ENCODE peak calls at places on chromosome 11, in four cellular contexts. One of them, this sample, is unnamed. For H3K9me3 and H3K4me1, the result is how much of the 10 kb centered on the place peaks cover.

GRCh38 chr11:123082977-123083376 is 21.0 kb upstream of the HSPA8 start:
- DNase-seq in neuronal stem cell: no peak
- DNase-seq in GM12878: no peak
- DNase-seq in breast epithelium: no peak
- DNase-seq in this sample: no peak

GRCh38 chr11:88402192-88402715 is 64.7 kb upstream of the CTSC start:
- DNase-seq in neuronal stem cell: peak
- DNase-seq in GM12878: peak
- DNase-seq in breast epithelium: no peak
- DNase-seq in this sample: no peak

GRCh38 chr11:129766858-129767604 is 48.6 kb upstream of the TMEM45B start:
- DNase-seq in neuronal stem cell: peak
- DNase-seq in GM12878: no peak
- DNase-seq in breast epithelium: no peak
- DNase-seq in this sample: no peak

GRCh38 chr11:17015639-17016125 is 1.5 kb upstream of the PLEKHA7 start:
- DNase-seq in neuronal stem cell: no peak
- DNase-seq in GM12878: no peak
- DNase-seq in breast epithelium: no peak
- DNase-seq in this sample: no peak

GRCh38 chr11:9906043-9906791 is 242.3 kb downstream of the SWAP70 start:
- DNase-seq in neuronal stem cell: no peak
- DNase-seq in GM12878: no peak
- DNase-seq in breast epithelium: no peak
- DNase-seq in this sample: no peak

GRCh38 chr11:75445315-75445953 is 12.4 kb upstream of the KLHL35 start:
- DNase-seq in neuronal stem cell: peak
- DNase-seq in GM12878: peak
- DNase-seq in breast epithelium: peak
- DNase-seq in this sample: peak

GRCh38 chr11:116535120-116535519 is 237.7 kb downstream of the BUD13 start:
- DNase-seq in neuronal stem cell: no peak
- DNase-seq in GM12878: no peak
- DNase-seq in breast epithelium: no peak
- DNase-seq in this sample: no peak

GRCh38 chr11:69645801-69646492 is 5.0 kb downstream of the CCND1 start:
- DNase-seq in neuronal stem cell: no peak
- DNase-seq in GM12878: no peak
- DNase-seq in breast epithelium: no peak
- DNase-seq in this sample: no peak

GRCh38 chr11:81772161-81772560 is 961.5 kb downstream of the FAM181B start:
- DNase-seq in neuronal stem cell: peak
- DNase-seq in GM12878: no peak
- DNase-seq in breast epithelium: no peak
- DNase-seq in this sample: no peak

GRCh38 chr11:32081129-32081641 is 9.7 kb upstream of the RCN1 start:
- DNase-seq in neuronal stem cell: no peak
- DNase-seq in GM12878: no peak
- DNase-seq in breast epithelium: no peak
- DNase-seq in this sample: no peak

GRCh38 chr11:117459979-117460300 is 132.3 kb downstream of the CEP164 start:
- DNase-seq in neuronal stem cell: no peak
- DNase-seq in GM12878: no peak
- DNase-seq in breast epithelium: no peak
- DNase-seq in this sample: no peak

GRCh38 chr11:61701298-61701993 is 21.3 kb downstream of the DAGLA start:
- DNase-seq in neuronal stem cell: no peak
- DNase-seq in GM12878: no peak
- DNase-seq in breast epithelium: no peak
- DNase-seq in this sample: peak

GRCh38 chr11:44785856-44786606 is 59.3 kb downstream of the TSPAN18 start:
- DNase-seq in neuronal stem cell: no peak
- DNase-seq in GM12878: no peak
- DNase-seq in breast epithelium: no peak
- DNase-seq in this sample: no peak

GRCh38 chr11:117814766-117815261 is 9.7 kb downstream of the FXYD2 start:
- DNase-seq in neuronal stem cell: no peak
- DNase-seq in GM12878: peak
- DNase-seq in breast epithelium: no peak
- DNase-seq in this sample: peak

GRCh38 chr11:98099371-98099770 is 921.4 kb upstream of the CNTN5 start:
- DNase-seq in neuronal stem cell: no peak
- DNase-seq in GM12878: no peak
- DNase-seq in breast epithelium: no peak
- DNase-seq in this sample: no peak

GRCh38 chr11:84899740-84900139 is 727.4 kb downstream of the DLG2 start:
- DNase-seq in neuronal stem cell: no peak
- DNase-seq in GM12878: no peak
- DNase-seq in breast epithelium: no peak
- DNase-seq in this sample: no peak

GRCh38 chr11:763073-763463 is 14.2 kb downstream of the GATD1 start:
- DNase-seq in neuronal stem cell: no peak
- DNase-seq in GM12878: no peak
- DNase-seq in breast epithelium: peak
- DNase-seq in this sample: no peak

GRCh38 chr11:14258177-14258935 is 100.6 kb downstream of the RRAS2 start:
- DNase-seq in neuronal stem cell: no peak
- DNase-seq in GM12878: no peak
- DNase-seq in breast epithelium: no peak
- DNase-seq in this sample: no peak

GRCh38 chr11:67071420-67072284 is 15.0 kb downstream of the RHOD start:
- DNase-seq in neuronal stem cell: peak
- DNase-seq in GM12878: no peak
- DNase-seq in breast epithelium: no peak
- DNase-seq in this sample: peak

GRCh38 chr11:45922425-45923082 is at the start of gene LARGE2:
- DNase-seq in neuronal stem cell: peak
- DNase-seq in GM12878: no peak
- DNase-seq in breast epithelium: peak
- DNase-seq in this sample: peak

GRCh38 chr11:26730711-26731460 is 9.0 kb upstream of the SLC5A12 start:
- DNase-seq in neuronal stem cell: no peak
- DNase-seq in GM12878: no peak
- DNase-seq in breast epithelium: no peak
- DNase-seq in this sample: no peak

GRCh38 chr11:118051611-118052461 is 25.0 kb upstream of the TMPRSS4 start:
- DNase-seq in neuronal stem cell: no peak
- DNase-seq in GM12878: peak
- DNase-seq in breast epithelium: peak
- DNase-seq in this sample: no peak

GRCh38 chr11:71286701-71287643 is 34.6 kb upstream of the SHANK2 start:
- DNase-seq in neuronal stem cell: no peak
- DNase-seq in GM12878: no peak
- DNase-seq in breast epithelium: peak
- DNase-seq in this sample: no peak

GRCh38 chr11:9687736-9688494 is 24.0 kb downstream of the SWAP70 start:
- DNase-seq in neuronal stem cell: no peak
- DNase-seq in GM12878: no peak
- DNase-seq in breast epithelium: no peak
- DNase-seq in this sample: no peak

GRCh38 chr11:126212089-126212660 is 593 bp downstream of the FAM118B start:
- DNase-seq in neuronal stem cell: no peak
- DNase-seq in GM12878: no peak
- DNase-seq in breast epithelium: no peak
- DNase-seq in this sample: no peak

GRCh38 chr11:110431212-110432073 is 1.7 kb downstream of the FDX1 start:
- DNase-seq in neuronal stem cell: no peak
- DNase-seq in GM12878: no peak
- DNase-seq in breast epithelium: no peak
- DNase-seq in this sample: no peak

GRCh38 chr11:118892515-118892914 is 8.8 kb downstream of the CXCR5 start:
- DNase-seq in neuronal stem cell: no peak
- DNase-seq in GM12878: no peak
- DNase-seq in breast epithelium: no peak
- DNase-seq in this sample: no peak

GRCh38 chr11:58726594-58727414 is 4.9 kb downstream of the GLYAT start:
- DNase-seq in neuronal stem cell: no peak
- DNase-seq in GM12878: no peak
- DNase-seq in breast epithelium: no peak
- DNase-seq in this sample: no peak
- H3K9me3 ChIP-seq in neuronal stem cell: under half
- H3K9me3 ChIP-seq in GM12878: under half
- H3K9me3 ChIP-seq in breast epithelium: under half
- H3K9me3 ChIP-seq in this sample: under half

GRCh38 chr11:72751293-72752087 is 718 bp downstream of the ARAP1 start:
- DNase-seq in neuronal stem cell: no peak
- DNase-seq in GM12878: no peak
- DNase-seq in breast epithelium: no peak
- DNase-seq in this sample: no peak
- H3K4me1 ChIP-seq in neuronal stem cell: under half
- H3K4me1 ChIP-seq in GM12878: under half
- H3K4me1 ChIP-seq in breast epithelium: under half
- H3K4me1 ChIP-seq in this sample: under half

GRCh38 chr11:64334764-64335741 is 5.0 kb upstream of the CCDC88B start:
- DNase-seq in neuronal stem cell: no peak
- DNase-seq in GM12878: peak
- DNase-seq in breast epithelium: no peak
- DNase-seq in this sample: peak
- H3K27ac ChIP-seq in neuronal stem cell: no peak
- H3K27ac ChIP-seq in GM12878: peak
- H3K27ac ChIP-seq in breast epithelium: no peak
- H3K27ac ChIP-seq in this sample: no peak

DNA sequence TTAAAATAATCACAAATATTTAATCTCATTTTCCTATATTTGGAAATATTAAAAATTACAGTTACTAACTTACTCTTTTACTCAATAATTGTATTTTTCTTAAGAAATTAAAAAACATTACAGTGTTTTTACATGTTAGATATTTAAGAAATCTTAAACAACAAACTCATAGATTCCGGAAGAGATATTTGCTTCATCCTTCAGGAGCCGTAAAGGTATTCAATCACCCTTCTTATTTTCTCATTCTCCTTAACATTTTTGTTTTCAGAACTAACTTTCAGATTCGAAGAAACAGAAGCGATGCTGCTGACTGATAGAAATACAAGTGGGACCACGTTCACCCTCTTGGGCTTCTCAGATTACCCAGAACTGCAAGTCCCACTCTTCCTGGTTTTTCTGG is at the start of gene OR5D18:
- DNase-seq in neuronal stem cell: no peak
- DNase-seq in GM12878: no peak
- DNase-seq in breast epithelium: no peak
- DNase-seq in this sample: no peak
- H3K9me3 ChIP-seq in neuronal stem cell: under half
- H3K9me3 ChIP-seq in GM12878: under half
- H3K9me3 ChIP-seq in breast epithelium: under half
- H3K9me3 ChIP-seq in this sample: under half

GRCh38 chr11:65895482-65895981 is 4.7 kb downstream of the FOSL1 start:
- DNase-seq in neuronal stem cell: no peak
- DNase-seq in GM12878: no peak
- DNase-seq in breast epithelium: no peak
- DNase-seq in this sample: no peak
- H3K4me1 ChIP-seq in neuronal stem cell: under half
- H3K4me1 ChIP-seq in GM12878: under half
- H3K4me1 ChIP-seq in breast epithelium: under half
- H3K4me1 ChIP-seq in this sample: under half

GRCh38 chr11:78049348-78049747 is 14.3 kb upstream of the THRSP start:
- DNase-seq in neuronal stem cell: no peak
- DNase-seq in GM12878: no peak
- DNase-seq in breast epithelium: no peak
- DNase-seq in this sample: no peak
- H3K27ac ChIP-seq in neuronal stem cell: no peak
- H3K27ac ChIP-seq in GM12878: no peak
- H3K27ac ChIP-seq in breast epithelium: no peak
- H3K27ac ChIP-seq in this sample: no peak

GRCh38 chr11:2653930-2654739 is 45.7 kb downstream of the KCNQ1OT1 start:
- DNase-seq in neuronal stem cell: no peak
- DNase-seq in GM12878: no peak
- DNase-seq in breast epithelium: no peak
- DNase-seq in this sample: no peak

GRCh38 chr11:2656859-2657258 is 42.9 kb downstream of the KCNQ1OT1 start:
- DNase-seq in neuronal stem cell: no peak
- DNase-seq in GM12878: no peak
- DNase-seq in breast epithelium: no peak
- DNase-seq in this sample: no peak

GRCh38 chr11:2652857-2653643 is 46.7 kb downstream of the KCNQ1OT1 start:
- DNase-seq in neuronal stem cell: no peak
- DNase-seq in GM12878: no peak
- DNase-seq in breast epithelium: no peak
- DNase-seq in this sample: no peak

GRCh38 chr11:2655834-2656622 is 43.8 kb downstream of the KCNQ1OT1 start:
- DNase-seq in neuronal stem cell: no peak
- DNase-seq in GM12878: no peak
- DNase-seq in breast epithelium: no peak
- DNase-seq in this sample: no peak

GRCh38 chr11:2655320-2655719 is 44.5 kb downstream of the KCNQ1OT1 start:
- DNase-seq in neuronal stem cell: no peak
- DNase-seq in GM12878: no peak
- DNase-seq in breast epithelium: no peak
- DNase-seq in this sample: no peak
- H3K9me3 ChIP-seq in neuronal stem cell: under half
- H3K9me3 ChIP-seq in GM12878: under half
- H3K9me3 ChIP-seq in breast epithelium: under half
- H3K9me3 ChIP-seq in this sample: under half

DNA sequence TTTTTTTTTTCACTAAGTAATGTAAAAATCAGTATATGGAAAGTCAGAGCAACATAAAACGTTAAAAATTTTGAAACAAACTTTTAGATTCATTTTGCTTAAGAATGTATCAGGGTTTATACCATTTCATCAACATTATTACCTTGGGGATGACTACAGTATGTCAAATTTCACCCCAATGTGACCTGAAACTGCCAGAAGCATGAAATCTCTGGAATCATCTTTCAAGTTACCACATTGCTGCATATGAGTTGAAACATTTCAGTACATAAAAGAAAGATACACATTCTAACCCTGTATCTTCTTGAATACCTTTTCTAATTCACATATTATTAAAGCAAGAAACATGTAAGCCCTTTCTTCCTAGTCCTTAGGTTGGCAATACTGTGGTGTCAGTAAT is 32.8 kb downstream of the MAML2 start:
- DNase-seq in neuronal stem cell: no peak
- DNase-seq in GM12878: no peak
- DNase-seq in breast epithelium: no peak
- DNase-seq in this sample: no peak
- H3K4me1 ChIP-seq in neuronal stem cell: under half
- H3K4me1 ChIP-seq in GM12878: under half
- H3K4me1 ChIP-seq in breast epithelium: under half
- H3K4me1 ChIP-seq in this sample: under half

DNA sequence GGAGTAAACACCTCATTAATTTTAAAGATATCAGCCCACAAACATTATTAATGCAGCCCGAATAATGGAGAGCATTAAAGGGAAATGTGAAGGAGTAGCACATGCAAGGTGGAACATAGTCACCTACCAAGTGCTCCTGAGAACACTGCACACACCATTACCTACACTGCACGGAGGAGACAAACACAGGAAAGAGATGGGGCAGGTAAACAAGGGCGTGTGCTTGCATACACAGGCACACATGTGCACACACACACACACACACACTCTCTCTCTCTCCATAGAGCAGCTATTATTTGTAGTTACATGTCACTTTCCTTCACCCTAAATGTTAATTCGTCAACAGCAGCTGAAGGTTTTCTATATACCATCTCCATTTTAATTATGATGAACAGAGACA is 30.2 kb downstream of the HTR3B start:
- DNase-seq in neuronal stem cell: no peak
- DNase-seq in GM12878: no peak
- DNase-seq in breast epithelium: no peak
- DNase-seq in this sample: no peak
- H3K27ac ChIP-seq in neuronal stem cell: no peak
- H3K27ac ChIP-seq in GM12878: no peak
- H3K27ac ChIP-seq in breast epithelium: no peak
- H3K27ac ChIP-seq in this sample: no peak